ENCODE peak calls at places on chromosomes 13 and 19, in four cellular contexts. W is IMR-90, I is pancreas, R is cardiac fibroblast. P is an unnamed sample.

GRCh38 chr19:56272448-56272847 is at the start of gene EDDM13:
- DNase-seq in W (no peak), I (no peak), R (no peak), P (no peak)

GRCh38 chr13:27022571-27023311 is 148.9 kb downstream of the USP12 start:
- DNase-seq in W (peak; percentile 89), I (no peak), R (peak; percentile 47), P (peak; percentile 97)

GRCh38 chr13:113148407-113148806 is 10.0 kb upstream of the PROZ start:
- DNase-seq in W (no peak), I (no peak), R (no peak), P (no peak)

GRCh38 chr13:78601124-78601885 is 2.0 kb downstream of the POU4F1 start:
- DNase-seq in W (peak; percentile 7), I (no peak), R (peak; percentile 27), P (peak; percentile 34)

GRCh38 chr13:26473571-26474230 is 83.8 kb upstream of the WASF3 start:
- DNase-seq in W (no peak), I (no peak), R (no peak), P (no peak)

GRCh38 chr19:16306728-16307402 is 17.8 kb upstream of the KLF2 start:
- DNase-seq in W (no peak), I (no peak), R (no peak), P (no peak)

GRCh38 chr19:5172859-5173577 is 167.6 kb downstream of the PTPRS start:
- DNase-seq in W (peak; percentile 98), I (no peak), R (peak; percentile 87), P (peak; percentile 87)

GRCh38 chr13:112905990-112906641 is 62.9 kb upstream of the MCF2L start:
- DNase-seq in W (no peak), I (no peak), R (no peak), P (no peak)

GRCh38 chr13:108561152-108561551 is 68.3 kb upstream of the MYO16 start:
- DNase-seq in W (no peak), I (no peak), R (no peak), P (no peak)

GRCh38 chr13:110443633-110444225 is 117.8 kb downstream of the RAB20 start:
- DNase-seq in W (no peak), I (no peak), R (no peak), P (peak; percentile 31)

GRCh38 chr19:4580021-4580901 is 20.8 kb upstream of the SEMA6B start:
- DNase-seq in W (no peak), I (no peak), R (no peak), P (no peak)

GRCh38 chr13:88085036-88085435 is 413.9 kb downstream of the SLITRK5 start:
- DNase-seq in W (no peak), I (no peak), R (no peak), P (no peak)

GRCh38 chr19:21569497-21569870 is 64.1 kb downstream of the ZNF429 start:
- DNase-seq in W (no peak), I (peak; percentile 63), R (peak; percentile 38), P (peak; percentile 59)

GRCh38 chr19:53192771-53193533 is at the start of gene ZNF665:
- DNase-seq in W (peak; percentile 82), I (peak; percentile 91), R (peak; percentile 89), P (peak; percentile 87)

GRCh38 chr13:51818771-51819511 is 15.0 kb upstream of the DHRS12 start:
- DNase-seq in W (peak; percentile 53), I (no peak), R (peak; percentile 71), P (no peak)

GRCh38 chr13:108963846-108964600 is 334.6 kb downstream of the MYO16 start:
- DNase-seq in W (peak; percentile 76), I (no peak), R (peak; percentile 18), P (peak; percentile 74)

GRCh38 chr19:3336680-3337523 is 29.5 kb upstream of the NFIC start:
- DNase-seq in W (peak; percentile 48), I (peak; percentile 97), R (peak; percentile 97), P (peak; percentile 94)

GRCh38 chr13:110306340-110306959 is 507 bp downstream of the COL4A1 start:
- DNase-seq in W (no peak), I (no peak), R (peak; percentile 67), P (peak; percentile 68)

GRCh38 chr19:457636-458035 is 3.2 kb downstream of the SHC2 start:
- DNase-seq in W (no peak), I (no peak), R (no peak), P (no peak)

GRCh38 chr19:18845961-18846360 is 14.2 kb downstream of the UPF1 start:
- DNase-seq in W (no peak), I (no peak), R (no peak), P (no peak)

GRCh38 chr19:49168421-49168820 is 10.8 kb downstream of the TRPM4 start:
- DNase-seq in W (no peak), I (no peak), R (no peak), P (no peak)

GRCh38 chr19:42386974-42387707 is 3.0 kb downstream of the CNFN start:
- DNase-seq in W (peak; percentile 33), I (peak; percentile 57), R (peak; percentile 55), P (peak; percentile 45)
- H3K4me3 ChIP-seq in W (peak overlapping the region; percentile 22), I (no peak overlapping the region), R (peak overlapping the region; percentile 39), P (peak overlapping the region; percentile 53)

GRCh38 chr19:23440791-23441190 is 45.5 kb upstream of the ZNF91 start:
- DNase-seq in W (no peak), I (no peak), R (no peak), P (no peak)
- TF ChIP-seq CTCF in W (no peak), I (no peak), R (peak; percentile 41), P (peak; percentile 34)

GRCh38 chr19:17553256-17553655 is 2.2 kb upstream of the COLGALT1 start:
- DNase-seq in W (peak; percentile 95), I (peak; percentile 37), R (peak; percentile 98), P (peak; percentile 94)
- H3K4me3 ChIP-seq in W (no peak overlapping the region), I (no peak overlapping the region), R (no peak overlapping the region), P (no peak overlapping the region)

GRCh38 chr13:63999614-64000013 is 2584.0 kb upstream of the PCDH20 start:
- DNase-seq in W (no peak), I (no peak), R (no peak), P (no peak)
- TF ChIP-seq CTCF in W (no peak), I (no peak), R (no peak), P (no peak)

DNA sequence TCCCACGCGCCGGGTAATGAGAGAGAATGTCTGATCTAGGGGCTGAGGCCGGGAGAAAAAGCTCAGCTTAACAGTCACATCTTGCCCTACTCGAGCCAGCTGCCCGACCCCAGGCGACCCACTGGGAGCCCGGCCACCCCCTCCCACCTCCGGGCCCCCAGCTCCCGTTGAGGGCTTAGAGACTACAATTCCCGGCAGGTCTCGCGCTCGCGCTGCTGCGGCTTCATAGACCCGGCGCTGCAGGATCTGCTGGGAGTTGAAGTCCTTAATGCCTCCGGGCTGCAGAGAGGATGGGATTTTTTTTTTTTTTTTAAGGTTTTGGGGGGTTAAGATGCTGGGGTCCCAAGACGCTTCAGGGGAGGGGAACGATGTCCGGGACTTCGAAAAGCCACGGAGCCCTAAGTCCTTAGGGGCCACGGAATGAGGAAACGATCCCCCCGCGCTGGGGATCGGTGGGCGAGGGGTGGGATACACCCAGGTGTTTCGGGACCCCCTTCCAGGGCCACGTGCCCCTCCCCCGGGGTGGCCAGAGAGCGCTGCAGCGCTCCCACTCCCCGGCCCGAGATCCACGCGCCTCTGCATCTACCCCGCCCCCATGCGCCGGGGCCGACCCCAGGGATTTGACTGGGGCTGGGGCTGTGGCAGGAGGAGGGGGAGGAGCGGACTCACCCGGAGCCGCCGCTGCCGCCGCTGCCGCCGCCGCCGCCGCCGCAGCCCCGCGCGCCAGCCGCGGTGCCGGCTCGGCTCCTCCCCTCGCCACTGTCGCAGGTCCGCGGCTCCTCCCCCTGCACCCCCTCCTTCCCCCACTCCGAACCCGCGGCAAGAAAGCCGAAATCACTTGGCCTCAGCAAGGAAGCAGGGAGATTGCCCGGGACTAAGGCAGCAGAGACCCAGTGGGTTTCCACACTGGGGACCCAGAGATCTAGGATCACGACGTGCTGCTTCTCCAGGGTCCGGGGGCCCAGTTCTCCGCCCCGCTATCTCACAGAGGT is at the start of gene SYT3:
- DNase-seq in W (peak; percentile 27), I (peak; percentile 45), R (peak; percentile 58), P (peak; percentile 12)
- H3K4me3 ChIP-seq in W (peak within 1 kb of the TSS; percentile 38), I (peak within 1 kb of the TSS; percentile 23), R (peak within 1 kb of the TSS; percentile 63), P (peak within 1 kb of the TSS; percentile 37)

DNA sequence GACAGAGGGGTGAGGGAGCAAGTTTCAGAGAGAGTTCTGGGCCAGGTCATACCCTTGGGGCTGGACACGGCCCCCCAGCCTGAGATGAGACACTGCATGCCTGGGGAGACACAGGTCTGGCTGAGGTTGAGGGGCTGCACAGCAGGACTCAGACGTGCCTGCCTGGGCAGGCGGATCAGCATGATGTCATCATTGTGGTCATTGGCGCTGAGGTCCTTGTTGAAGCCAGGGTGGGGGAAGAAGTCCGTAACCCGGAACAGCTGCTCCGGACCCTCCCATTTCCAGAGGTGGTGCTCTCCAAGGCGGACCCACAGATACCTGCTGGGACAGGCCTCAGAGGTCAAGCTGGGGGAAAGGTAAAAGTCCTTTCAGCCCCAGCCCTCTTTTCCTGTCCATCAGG is 5.0 kb upstream of the KLK8 start:
- DNase-seq in W (no peak), I (no peak), R (no peak), P (no peak)
- TF ChIP-seq CTCF in W (no peak), I (no peak), R (no peak), P (no peak)

P was measured in fibroblast of villous mesenchyme.